ENCODE peak calls at places on chromosome 19, in ten cellular contexts. One of them, this sample, is unnamed.
A peak's percentile ranks its signal among the peaks of the same experiment; 100 is the strongest.

GRCh38 chr19:10289167-10289835 is 451 bp upstream of the ICAM5 start:
- DNase-seq in memory B cell: peak; percentile 50
- DNase-seq in small intestine: no peak
- DNase-seq in cardiac muscle cell: peak; percentile 58
- DNase-seq in KG1: no peak
- DNase-seq in AG08395: peak; percentile 43
- DNase-seq in T-helper 17 cell: no peak
- DNase-seq in GM03348: peak; percentile 64
- DNase-seq in RWPE1: peak; percentile 79
- DNase-seq in NCI-H2029 treated with DMSO at 0.1 percent for 48 hours: no peak
- DNase-seq in this sample: no peak

GRCh38 chr19:8240274-8241229 is 31.4 kb downstream of the CERS4 start:
- DNase-seq in GM03348: peak; percentile 81
- DNase-seq in small intestine: peak; percentile 52
- DNase-seq in NCI-H2029 treated with DMSO at 0.1 percent for 48 hours: peak; percentile 79
- DNase-seq in AG08395: peak; percentile 77
- DNase-seq in T-helper 17 cell: no peak
- DNase-seq in memory B cell: peak; percentile 11
- DNase-seq in RWPE1: peak; percentile 95
- DNase-seq in KG1: peak; percentile 82
- DNase-seq in cardiac muscle cell: peak; percentile 98
- DNase-seq in this sample: no peak

GRCh38 chr19:12770922-12771321 is 4.4 kb downstream of the HOOK2 start:
- DNase-seq in NCI-H2029 treated with DMSO at 0.1 percent for 48 hours: no peak
- DNase-seq in KG1: no peak
- DNase-seq in small intestine: no peak
- DNase-seq in cardiac muscle cell: no peak
- DNase-seq in RWPE1: no peak
- DNase-seq in memory B cell: no peak
- DNase-seq in T-helper 17 cell: no peak
- DNase-seq in AG08395: no peak
- DNase-seq in GM03348: no peak
- DNase-seq in this sample: no peak

GRCh38 chr19:7590256-7590655 is 5.4 kb upstream of the CAMSAP3 start:
- DNase-seq in AG08395: no peak
- DNase-seq in RWPE1: no peak
- DNase-seq in cardiac muscle cell: no peak
- DNase-seq in KG1: no peak
- DNase-seq in small intestine: no peak
- DNase-seq in GM03348: no peak
- DNase-seq in T-helper 17 cell: no peak
- DNase-seq in NCI-H2029 treated with DMSO at 0.1 percent for 48 hours: no peak
- DNase-seq in memory B cell: no peak
- DNase-seq in this sample: no peak

GRCh38 chr19:19406878-19407639 is 1.6 kb downstream of the GATAD2A start:
- DNase-seq in KG1: no peak
- DNase-seq in RWPE1: no peak
- DNase-seq in AG08395: peak; percentile 30
- DNase-seq in memory B cell: no peak
- DNase-seq in small intestine: peak; percentile 96
- DNase-seq in cardiac muscle cell: peak; percentile 45
- DNase-seq in T-helper 17 cell: no peak
- DNase-seq in GM03348: peak; percentile 39
- DNase-seq in NCI-H2029 treated with DMSO at 0.1 percent for 48 hours: no peak
- DNase-seq in this sample: peak; percentile 37

GRCh38 chr19:15563931-15564330 is 51.1 kb upstream of the CYP4F8 start:
- DNase-seq in small intestine: no peak
- DNase-seq in AG08395: no peak
- DNase-seq in GM03348: no peak
- DNase-seq in T-helper 17 cell: no peak
- DNase-seq in memory B cell: no peak
- DNase-seq in KG1: no peak
- DNase-seq in NCI-H2029 treated with DMSO at 0.1 percent for 48 hours: no peak
- DNase-seq in RWPE1: no peak
- DNase-seq in cardiac muscle cell: no peak
- DNase-seq in this sample: no peak

GRCh38 chr19:13953021-13953531 is 767 bp downstream of the DCAF15 start:
- DNase-seq in cardiac muscle cell: peak; percentile 59
- DNase-seq in NCI-H2029 treated with DMSO at 0.1 percent for 48 hours: no peak
- DNase-seq in T-helper 17 cell: no peak
- DNase-seq in memory B cell: no peak
- DNase-seq in KG1: no peak
- DNase-seq in RWPE1: peak; percentile 67
- DNase-seq in small intestine: peak; percentile 76
- DNase-seq in GM03348: peak; percentile 92
- DNase-seq in AG08395: peak; percentile 90
- DNase-seq in this sample: no peak

GRCh38 chr19:47065242-47065641 is 16.8 kb upstream of the TMEM160 start:
- DNase-seq in cardiac muscle cell: no peak
- DNase-seq in GM03348: no peak
- DNase-seq in T-helper 17 cell: no peak
- DNase-seq in KG1: no peak
- DNase-seq in memory B cell: no peak
- DNase-seq in NCI-H2029 treated with DMSO at 0.1 percent for 48 hours: no peak
- DNase-seq in small intestine: no peak
- DNase-seq in RWPE1: no peak
- DNase-seq in AG08395: no peak
- DNase-seq in this sample: no peak

GRCh38 chr19:782195-783043 is 14.8 kb upstream of the PTBP1 start:
- DNase-seq in small intestine: peak; percentile 66
- DNase-seq in KG1: no peak
- DNase-seq in T-helper 17 cell: no peak
- DNase-seq in GM03348: peak; percentile 88
- DNase-seq in memory B cell: no peak
- DNase-seq in cardiac muscle cell: peak; percentile 80
- DNase-seq in RWPE1: peak; percentile 70
- DNase-seq in NCI-H2029 treated with DMSO at 0.1 percent for 48 hours: no peak
- DNase-seq in AG08395: peak; percentile 75
- DNase-seq in this sample: no peak

GRCh38 chr19:15038304-15038703 is 11.0 kb upstream of the CASP14 start:
- DNase-seq in small intestine: no peak
- DNase-seq in KG1: no peak
- DNase-seq in cardiac muscle cell: no peak
- DNase-seq in RWPE1: peak; percentile 50
- DNase-seq in NCI-H2029 treated with DMSO at 0.1 percent for 48 hours: no peak
- DNase-seq in AG08395: no peak
- DNase-seq in T-helper 17 cell: no peak
- DNase-seq in memory B cell: no peak
- DNase-seq in GM03348: no peak
- DNase-seq in this sample: no peak

GRCh38 chr19:5742051-5742450 is 21.6 kb downstream of the CATSPERD start:
- DNase-seq in KG1: no peak
- DNase-seq in GM03348: no peak
- DNase-seq in cardiac muscle cell: no peak
- DNase-seq in T-helper 17 cell: no peak
- DNase-seq in AG08395: no peak
- DNase-seq in NCI-H2029 treated with DMSO at 0.1 percent for 48 hours: no peak
- DNase-seq in small intestine: no peak
- DNase-seq in memory B cell: no peak
- DNase-seq in RWPE1: no peak
- DNase-seq in this sample: no peak

GRCh38 chr19:49637865-49638350 is 2.0 kb downstream of the RRAS start:
- DNase-seq in KG1: no peak
- DNase-seq in small intestine: peak; percentile 93
- DNase-seq in cardiac muscle cell: peak; percentile 91
- DNase-seq in AG08395: peak; percentile 85
- DNase-seq in T-helper 17 cell: no peak
- DNase-seq in GM03348: peak; percentile 94
- DNase-seq in RWPE1: peak; percentile 72
- DNase-seq in NCI-H2029 treated with DMSO at 0.1 percent for 48 hours: no peak
- DNase-seq in memory B cell: no peak
- DNase-seq in this sample: no peak

GRCh38 chr19:45251452-45252354 is 632 bp downstream of the MARK4 start:
- DNase-seq in cardiac muscle cell: no peak
- DNase-seq in AG08395: peak; percentile 48
- DNase-seq in small intestine: no peak
- DNase-seq in GM03348: peak; percentile 75
- DNase-seq in memory B cell: no peak
- DNase-seq in KG1: no peak
- DNase-seq in T-helper 17 cell: no peak
- DNase-seq in NCI-H2029 treated with DMSO at 0.1 percent for 48 hours: no peak
- DNase-seq in RWPE1: peak; percentile 40
- DNase-seq in this sample: peak; percentile 42

GRCh38 chr19:1286451-1286858 is 782 bp downstream of the EFNA2 start:
- DNase-seq in KG1: no peak
- DNase-seq in memory B cell: no peak
- DNase-seq in cardiac muscle cell: no peak
- DNase-seq in AG08395: no peak
- DNase-seq in GM03348: no peak
- DNase-seq in NCI-H2029 treated with DMSO at 0.1 percent for 48 hours: no peak
- DNase-seq in RWPE1: no peak
- DNase-seq in T-helper 17 cell: no peak
- DNase-seq in small intestine: no peak
- DNase-seq in this sample: no peak

GRCh38 chr19:34041922-34042521 is 130.3 kb upstream of the LSM14A start:
- DNase-seq in cardiac muscle cell: peak; percentile 64
- DNase-seq in NCI-H2029 treated with DMSO at 0.1 percent for 48 hours: no peak
- DNase-seq in memory B cell: peak; percentile 9
- DNase-seq in AG08395: peak; percentile 36
- DNase-seq in RWPE1: no peak
- DNase-seq in GM03348: peak; percentile 78
- DNase-seq in KG1: peak; percentile 0
- DNase-seq in small intestine: peak; percentile 44
- DNase-seq in T-helper 17 cell: peak; percentile 48
- DNase-seq in this sample: peak; percentile 71

GRCh38 chr19:40305403-40305802 is 20.3 kb upstream of the AKT2 start:
- DNase-seq in RWPE1: peak; percentile 82
- DNase-seq in cardiac muscle cell: peak; percentile 95
- DNase-seq in NCI-H2029 treated with DMSO at 0.1 percent for 48 hours: peak; percentile 44
- DNase-seq in GM03348: peak; percentile 91
- DNase-seq in AG08395: peak; percentile 94
- DNase-seq in memory B cell: peak; percentile 73
- DNase-seq in small intestine: peak; percentile 84
- DNase-seq in T-helper 17 cell: peak; percentile 32
- DNase-seq in KG1: peak; percentile 13
- DNase-seq in this sample: peak; percentile 76

GRCh38 chr19:46578450-46578849 is 22.7 kb upstream of the CALM3 start:
- DNase-seq in memory B cell: no peak
- DNase-seq in GM03348: no peak
- DNase-seq in AG08395: no peak
- DNase-seq in RWPE1: no peak
- DNase-seq in T-helper 17 cell: no peak
- DNase-seq in KG1: no peak
- DNase-seq in cardiac muscle cell: no peak
- DNase-seq in NCI-H2029 treated with DMSO at 0.1 percent for 48 hours: no peak
- DNase-seq in small intestine: no peak
- DNase-seq in this sample: no peak

GRCh38 chr19:3508771-3509535 is 2.8 kb downstream of the FZR1 start:
- DNase-seq in T-helper 17 cell: no peak
- DNase-seq in GM03348: no peak
- DNase-seq in RWPE1: no peak
- DNase-seq in memory B cell: no peak
- DNase-seq in cardiac muscle cell: no peak
- DNase-seq in NCI-H2029 treated with DMSO at 0.1 percent for 48 hours: no peak
- DNase-seq in small intestine: no peak
- DNase-seq in KG1: no peak
- DNase-seq in AG08395: no peak
- DNase-seq in this sample: no peak

GRCh38 chr19:2428027-2428690 is 773 bp upstream of the TIMM13 start:
- DNase-seq in AG08395: peak; percentile 21
- DNase-seq in T-helper 17 cell: no peak
- DNase-seq in NCI-H2029 treated with DMSO at 0.1 percent for 48 hours: no peak
- DNase-seq in cardiac muscle cell: peak; percentile 33
- DNase-seq in GM03348: no peak
- DNase-seq in small intestine: peak; percentile 58
- DNase-seq in memory B cell: no peak
- DNase-seq in RWPE1: no peak
- DNase-seq in KG1: no peak
- DNase-seq in this sample: no peak

GRCh38 chr19:1252221-1252817 is 3.9 kb downstream of the MIDN start:
- DNase-seq in GM03348: peak; percentile 88
- DNase-seq in RWPE1: peak; percentile 54
- DNase-seq in memory B cell: peak; percentile 53
- DNase-seq in NCI-H2029 treated with DMSO at 0.1 percent for 48 hours: no peak
- DNase-seq in KG1: peak; percentile 50
- DNase-seq in AG08395: peak; percentile 72
- DNase-seq in small intestine: peak; percentile 74
- DNase-seq in cardiac muscle cell: peak; percentile 99
- DNase-seq in T-helper 17 cell: no peak
- DNase-seq in this sample: peak; percentile 70

GRCh38 chr19:15108145-15108844 is 1.1 kb downstream of the SYDE1 start:
- DNase-seq in AG08395: no peak
- DNase-seq in NCI-H2029 treated with DMSO at 0.1 percent for 48 hours: no peak
- DNase-seq in T-helper 17 cell: no peak
- DNase-seq in KG1: no peak
- DNase-seq in small intestine: no peak
- DNase-seq in RWPE1: no peak
- DNase-seq in GM03348: peak; percentile 48
- DNase-seq in cardiac muscle cell: peak; percentile 21
- DNase-seq in memory B cell: no peak
- DNase-seq in this sample: no peak

GRCh38 chr19:48717059-48717395 is 2.5 kb downstream of the MAMSTR start:
- DNase-seq in small intestine: no peak
- DNase-seq in T-helper 17 cell: no peak
- DNase-seq in RWPE1: no peak
- DNase-seq in memory B cell: no peak
- DNase-seq in NCI-H2029 treated with DMSO at 0.1 percent for 48 hours: no peak
- DNase-seq in GM03348: peak; percentile 18
- DNase-seq in KG1: no peak
- DNase-seq in cardiac muscle cell: no peak
- DNase-seq in AG08395: no peak
- DNase-seq in this sample: no peak

GRCh38 chr19:13195678-13196077 is 45.5 kb downstream of the IER2 start:
- DNase-seq in cardiac muscle cell: no peak
- DNase-seq in KG1: no peak
- DNase-seq in T-helper 17 cell: peak; percentile 32
- DNase-seq in small intestine: peak; percentile 94
- DNase-seq in RWPE1: no peak
- DNase-seq in GM03348: no peak
- DNase-seq in memory B cell: peak; percentile 71
- DNase-seq in NCI-H2029 treated with DMSO at 0.1 percent for 48 hours: no peak
- DNase-seq in AG08395: no peak
- DNase-seq in this sample: no peak

GRCh38 chr19:27971071-27971470 is 1241.9 kb downstream of the UQCRFS1 start:
- DNase-seq in KG1: no peak
- DNase-seq in AG08395: peak; percentile 44
- DNase-seq in NCI-H2029 treated with DMSO at 0.1 percent for 48 hours: no peak
- DNase-seq in cardiac muscle cell: peak; percentile 3
- DNase-seq in T-helper 17 cell: no peak
- DNase-seq in memory B cell: no peak
- DNase-seq in GM03348: peak; percentile 38
- DNase-seq in RWPE1: peak; percentile 4
- DNase-seq in small intestine: no peak
- DNase-seq in this sample: no peak

GRCh38 chr19:10184636-10185035 is 10.1 kb downstream of the DNMT1 start:
- DNase-seq in RWPE1: peak; percentile 13
- DNase-seq in small intestine: no peak
- DNase-seq in GM03348: no peak
- DNase-seq in memory B cell: no peak
- DNase-seq in cardiac muscle cell: no peak
- DNase-seq in NCI-H2029 treated with DMSO at 0.1 percent for 48 hours: no peak
- DNase-seq in KG1: no peak
- DNase-seq in AG08395: no peak
- DNase-seq in T-helper 17 cell: no peak
- DNase-seq in this sample: no peak

GRCh38 chr19:34186205-34186604 is 13.9 kb downstream of the LSM14A start:
- DNase-seq in RWPE1: no peak
- DNase-seq in GM03348: no peak
- DNase-seq in small intestine: no peak
- DNase-seq in AG08395: no peak
- DNase-seq in cardiac muscle cell: no peak
- DNase-seq in NCI-H2029 treated with DMSO at 0.1 percent for 48 hours: no peak
- DNase-seq in memory B cell: no peak
- DNase-seq in KG1: no peak
- DNase-seq in T-helper 17 cell: no peak
- DNase-seq in this sample: no peak

GRCh38 chr19:45507864-45508680 is 793 bp downstream of the VASP start:
- DNase-seq in cardiac muscle cell: no peak
- DNase-seq in KG1: no peak
- DNase-seq in GM03348: peak; percentile 70
- DNase-seq in small intestine: peak; percentile 58
- DNase-seq in NCI-H2029 treated with DMSO at 0.1 percent for 48 hours: no peak
- DNase-seq in T-helper 17 cell: no peak
- DNase-seq in AG08395: peak; percentile 37
- DNase-seq in RWPE1: no peak
- DNase-seq in memory B cell: no peak
- DNase-seq in this sample: peak; percentile 32

GRCh38 chr19:48480476-48481190 is 11.5 kb downstream of the CYTH2 start:
- DNase-seq in T-helper 17 cell: peak; percentile 49
- DNase-seq in small intestine: no peak
- DNase-seq in KG1: no peak
- DNase-seq in RWPE1: no peak
- DNase-seq in cardiac muscle cell: peak; percentile 49
- DNase-seq in GM03348: peak; percentile 57
- DNase-seq in AG08395: peak; percentile 41
- DNase-seq in NCI-H2029 treated with DMSO at 0.1 percent for 48 hours: no peak
- DNase-seq in memory B cell: no peak
- DNase-seq in this sample: no peak